ENCODE peak calls at places on chromosomes 6 and 20, in seven cellular contexts. P, V, W, O, T, B and M are unnamed samples. For H3K9me3, the result is how much of the 10 kb centered on the place peaks cover.

GRCh38 chr6:139653136-139653535 is 278.7 kb upstream of the CITED2 start:
- DNase-seq in P (no peak), V (no peak), W (no peak), O (peak), T (no peak), B (no peak), M (no peak)

GRCh38 chr20:55095745-55096450 is 620.5 kb downstream of the DOK5 start:
- DNase-seq in P (no peak), V (no peak), W (no peak), O (peak), T (no peak), B (no peak), M (no peak)

GRCh38 chr6:109229536-109229935 is 134.2 kb downstream of the CEP57L1 start:
- DNase-seq in P (no peak), V (no peak), W (no peak), O (peak), T (no peak), B (no peak), M (no peak)

GRCh38 chr6:155313602-155314091 is 637 bp downstream of the TFB1M start:
- DNase-seq in P (no peak), V (no peak), W (peak), O (peak), T (peak), B (no peak), M (no peak)

GRCh38 chr6:32700391-32701040 is 34.1 kb upstream of the HLA-DQB1 start:
- DNase-seq in P (no peak), V (peak), W (peak), O (peak), T (peak), B (peak), M (peak)

GRCh38 chr6:41541364-41541763 is 4.8 kb upstream of the FOXP4 start:
- DNase-seq in P (no peak), V (no peak), W (no peak), O (peak), T (no peak), B (no peak), M (no peak)

GRCh38 chr6:35764238-35764896 is 12.0 kb upstream of the CLPSL2 start:
- DNase-seq in P (no peak), V (no peak), W (no peak), O (no peak), T (no peak), B (peak), M (no peak)

GRCh38 chr6:3363296-3364025 is 93.4 kb downstream of the SLC22A23 start:
- DNase-seq in P (no peak), V (no peak), W (no peak), O (peak), T (peak), B (peak), M (no peak)

GRCh38 chr6:134896881-134897280 is 53.0 kb downstream of the ALDH8A1 start:
- DNase-seq in P (no peak), V (no peak), W (no peak), O (no peak), T (no peak), B (no peak), M (no peak)

GRCh38 chr6:111605100-111605748 is 454 bp downstream of the TRAF3IP2 start:
- DNase-seq in P (no peak), V (no peak), W (peak), O (peak), T (no peak), B (no peak), M (no peak)

GRCh38 chr6:44122821-44123220 is 4.4 kb downstream of the MRPL14 start:
- DNase-seq in P (peak), V (no peak), W (no peak), O (no peak), T (peak), B (no peak), M (no peak)

GRCh38 chr6:100761841-100762240 is 119.3 kb downstream of the ASCC3 start:
- DNase-seq in P (no peak), V (no peak), W (no peak), O (no peak), T (no peak), B (no peak), M (no peak)

GRCh38 chr6:142079130-142079529 is 53.6 kb upstream of the GJE1 start:
- DNase-seq in P (no peak), V (no peak), W (no peak), O (no peak), T (no peak), B (no peak), M (no peak)

GRCh38 chr6:72401865-72402264 is 220.0 kb upstream of the KCNQ5 start:
- DNase-seq in P (no peak), V (no peak), W (no peak), O (no peak), T (no peak), B (no peak), M (no peak)

GRCh38 chr6:83430606-83431544 is at the start of gene ME1:
- DNase-seq in P (peak), V (peak), W (peak), O (peak), T (no peak), B (peak), M (no peak)

GRCh38 chr6:15399651-15400470 is 154.0 kb downstream of the JARID2 start:
- DNase-seq in P (no peak), V (peak), W (peak), O (peak), T (no peak), B (no peak), M (no peak)

GRCh38 chr6:97626586-97627441 is 343.8 kb upstream of the MMS22L start:
- DNase-seq in P (no peak), V (no peak), W (no peak), O (no peak), T (no peak), B (no peak), M (no peak)

GRCh38 chr6:24431045-24431451 is 28.3 kb downstream of the MRS2 start:
- DNase-seq in P (no peak), V (peak), W (peak), O (peak), T (peak), B (peak), M (peak)

GRCh38 chr6:5205035-5205469 is 55.7 kb downstream of the LYRM4 start:
- DNase-seq in P (no peak), V (no peak), W (no peak), O (no peak), T (no peak), B (no peak), M (no peak)

GRCh38 chr6:165219629-165220028 is 89.8 kb downstream of the C6orf118 start:
- DNase-seq in P (no peak), V (no peak), W (no peak), O (no peak), T (no peak), B (no peak), M (no peak)

GRCh38 chr6:17031961-17032360 is 69.9 kb upstream of the STMND1 start:
- DNase-seq in P (no peak), V (no peak), W (no peak), O (no peak), T (no peak), B (no peak), M (no peak)

GRCh38 chr20:34538671-34539123 is 19.8 kb upstream of the MAP1LC3A start:
- DNase-seq in P (no peak), V (peak), W (no peak), O (peak), T (peak), B (no peak), M (no peak)

GRCh38 chr6:132537977-132538376 is at the start of gene TAAR9:
- DNase-seq in P (no peak), V (no peak), W (no peak), O (no peak), T (no peak), B (no peak), M (no peak)

GRCh38 chr6:141406761-141407160 is 726.0 kb upstream of the GJE1 start:
- DNase-seq in P (no peak), V (no peak), W (no peak), O (no peak), T (no peak), B (no peak), M (no peak)

GRCh38 chr6:43575105-43575771 is 600 bp downstream of the XPO5 start:
- DNase-seq in P (no peak), V (peak), W (peak), O (peak), T (peak), B (no peak), M (no peak)

GRCh38 chr6:76003686-76004085 is 68.8 kb downstream of the IMPG1 start:
- DNase-seq in P (no peak), V (no peak), W (no peak), O (no peak), T (no peak), B (no peak), M (no peak)

GRCh38 chr6:76634695-76635094 is 562.2 kb upstream of the IMPG1 start:
- DNase-seq in P (no peak), V (no peak), W (no peak), O (no peak), T (no peak), B (no peak), M (no peak)

GRCh38 chr20:51586005-51586440 is 43.5 kb upstream of the NFATC2 start:
- DNase-seq in P (no peak), V (no peak), W (peak), O (no peak), T (no peak), B (peak), M (no peak)

GRCh38 chr6:109079981-109080380 is 14.7 kb downstream of the SESN1 start:
- DNase-seq in P (no peak), V (no peak), W (no peak), O (no peak), T (no peak), B (no peak), M (no peak)

GRCh38 chr20:4794846-4795245 is 73.1 kb downstream of the PRND start:
- DNase-seq in P (no peak), V (no peak), W (no peak), O (no peak), T (no peak), B (no peak), M (no peak)

GRCh38 chr6:40848868-40849524 is 190.0 kb downstream of the UNC5CL start:
- DNase-seq in P (no peak), V (no peak), W (no peak), O (no peak), T (no peak), B (no peak), M (no peak)

GRCh38 chr20:20303742-20304141 is 64.2 kb upstream of the INSM1 start:
- DNase-seq in P (no peak), V (no peak), W (no peak), O (no peak), T (no peak), B (no peak), M (no peak)

GRCh38 chr20:3334156-3334943 is 73.1 kb downstream of the DNAAF9 start:
- DNase-seq in P (no peak), V (no peak), W (no peak), O (no peak), T (no peak), B (no peak), M (no peak)

DNA sequence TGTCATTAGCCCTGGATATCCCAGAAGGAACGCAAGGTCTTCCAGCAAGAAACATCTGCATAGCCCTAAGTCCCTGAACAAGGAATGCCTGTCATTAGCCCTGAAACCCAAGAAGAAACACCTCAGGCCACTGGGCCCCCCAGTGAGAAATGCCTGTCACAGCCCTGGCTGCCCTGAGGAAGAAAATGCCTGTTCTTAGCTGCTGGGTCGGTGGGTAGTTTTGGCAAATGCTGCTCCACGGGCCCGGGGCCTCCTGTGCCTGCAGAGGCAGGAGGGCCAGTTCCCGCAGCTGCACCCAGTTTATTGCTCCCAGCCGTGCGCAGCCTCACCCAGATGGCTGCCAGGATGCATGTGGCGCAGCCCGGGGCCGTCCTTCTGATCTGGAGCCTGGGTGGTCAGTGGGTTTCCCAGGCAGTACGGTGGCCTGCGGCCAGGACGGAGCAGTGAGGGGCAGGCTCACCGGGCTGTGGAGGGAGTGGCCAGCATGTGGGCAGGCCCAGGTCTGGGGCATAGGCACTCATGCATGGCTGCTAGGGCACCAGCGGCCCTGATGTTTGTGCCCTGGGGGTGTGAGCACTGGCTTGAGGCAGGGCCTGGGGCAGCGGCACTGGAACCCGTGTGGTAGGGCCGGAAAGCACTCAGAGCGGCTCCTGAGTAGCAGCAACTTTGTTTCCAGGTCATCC is 219.0 kb downstream of the ERMARD start:
- DNase-seq in P (no peak), V (peak), W (no peak), O (no peak), T (no peak), B (no peak), M (no peak)
- H3K9me3 ChIP-seq in P (under half), V (under half), W (under half), O (under half), T (under half), B (under half), M (under half)

DNA sequence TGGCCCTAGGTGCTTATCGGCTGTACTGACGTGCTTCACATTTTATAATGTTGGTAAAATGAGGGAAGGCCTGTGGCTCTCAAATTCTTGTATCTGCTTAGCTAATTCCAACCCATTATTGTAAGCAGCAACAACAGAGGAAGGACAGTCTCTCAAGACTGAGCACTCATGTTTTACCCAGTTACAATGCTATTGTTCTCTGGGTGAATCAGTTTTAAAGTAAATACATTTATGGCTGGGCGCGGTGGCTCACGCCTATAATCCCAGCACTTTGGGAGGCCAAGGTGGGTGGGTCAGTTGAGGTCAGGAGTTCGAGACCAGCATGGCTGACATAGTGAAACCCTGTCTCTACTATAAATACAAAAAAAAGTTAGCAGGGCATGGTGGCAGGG is 194.6 kb downstream of the PRKN start:
- DNase-seq in P (no peak), V (no peak), W (no peak), O (no peak), T (no peak), B (no peak), M (no peak)
- H3K27ac ChIP-seq in P (no peak), V (peak), W (no peak), O (no peak), T (no peak), B (no peak), M (no peak)

GRCh38 chr20:7790189-7790588 is 150.1 kb downstream of the HAO1 start:
- DNase-seq in P (no peak), V (no peak), W (no peak), O (no peak), T (no peak), B (no peak), M (no peak)
- TF ChIP-seq REST in P (no peak), V (peak), W (no peak), O (no peak), T (no peak), B (no peak), M (no peak)

GRCh38 chr20:60035-60918 is 27.2 kb upstream of the DEFB125 start:
- DNase-seq in P (no peak), V (no peak), W (no peak), O (no peak), T (no peak), B (no peak), M (no peak)
- H3K9me3 ChIP-seq in P (under half), V (under half), W (under half), O (under half), T (under half), B (under half), M (under half)

DNA sequence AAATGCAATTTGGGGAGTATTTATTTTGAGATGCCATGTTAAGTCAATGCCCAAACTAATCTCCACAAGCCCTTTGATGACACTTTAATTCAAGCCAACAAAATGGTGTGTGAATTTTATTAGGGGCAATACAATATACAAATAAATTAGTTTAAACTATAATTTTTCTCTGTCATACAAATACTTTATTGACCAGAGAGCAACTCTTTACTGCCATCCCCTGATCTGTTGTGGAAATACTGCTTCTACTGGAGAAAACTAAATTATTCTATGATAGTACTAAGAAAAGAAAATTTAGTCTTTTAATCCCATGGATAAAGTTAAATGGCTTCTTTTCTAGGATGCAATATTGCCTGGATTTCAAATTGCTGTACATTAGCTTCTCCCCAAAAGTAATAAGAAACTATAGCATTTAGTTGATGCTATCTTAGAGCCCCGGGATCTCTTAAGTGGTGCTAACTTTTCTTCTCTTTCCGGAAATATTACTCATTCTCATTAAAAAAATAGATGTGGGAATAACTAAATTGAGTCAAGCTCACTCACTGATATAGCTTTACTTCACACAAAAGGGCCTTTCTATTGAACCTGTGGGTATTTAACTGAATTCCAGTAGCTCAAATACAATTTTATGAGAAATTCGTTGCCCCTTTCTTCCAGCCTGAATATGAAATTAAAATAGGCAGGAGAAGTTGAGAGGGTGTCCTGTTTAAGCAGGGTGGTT is 49.2 kb downstream of the SMPDL3A start:
- DNase-seq in P (no peak), V (peak), W (peak), O (no peak), T (peak), B (no peak), M (peak)
- H3K27ac ChIP-seq in P (no peak), V (no peak), W (no peak), O (no peak), T (no peak), B (no peak), M (no peak)